ENCODE peak calls at places on chromosomes 2 and 18, in six cellular contexts. U, A, Y, T, C and K are unnamed samples.

GRCh38 chr18:33616556-33616955 is 38.5 kb downstream of the ASXL3 start:
- DNase-seq in U (no peak), A (no peak), Y (no peak), T (no peak), C (no peak), K (no peak)

GRCh38 chr2:240638517-240639160 is 13.4 kb downstream of the GPR35 start:
- DNase-seq in U (no peak), A (no peak), Y (no peak), T (no peak), C (no peak), K (no peak)

GRCh38 chr18:13726972-13727331 is 479 bp downstream of the RNMT start:
- DNase-seq in U (peak), A (no peak), Y (no peak), T (no peak), C (peak), K (no peak)

GRCh38 chr2:149877064-149877463 is 289.5 kb upstream of the MMADHC start:
- DNase-seq in U (no peak), A (no peak), Y (no peak), T (no peak), C (no peak), K (no peak)

GRCh38 chr18:963276-963675 is 58.6 kb downstream of the ADCYAP1 start:
- DNase-seq in U (no peak), A (no peak), Y (no peak), T (no peak), C (no peak), K (no peak)

GRCh38 chr2:107681946-107682345 is 144.7 kb upstream of the RGPD4 start:
- DNase-seq in U (no peak), A (no peak), Y (no peak), T (no peak), C (no peak), K (no peak)

GRCh38 chr2:14306268-14306950 is 326.1 kb upstream of the LRATD1 start:
- DNase-seq in U (no peak), A (no peak), Y (no peak), T (no peak), C (no peak), K (no peak)

GRCh38 chr18:79385749-79386341 is 9.9 kb upstream of the NFATC1 start:
- DNase-seq in U (no peak), A (no peak), Y (no peak), T (no peak), C (no peak), K (no peak)

GRCh38 chr18:60096428-60096827 is 196.6 kb downstream of the PMAIP1 start:
- DNase-seq in U (no peak), A (no peak), Y (no peak), T (no peak), C (peak), K (no peak)

GRCh38 chr2:174873457-174873856 is 109.2 kb upstream of the CHRNA1 start:
- DNase-seq in U (no peak), A (no peak), Y (no peak), T (no peak), C (no peak), K (no peak)